ENCODE peak calls at places on chromosome 1, in nine cellular contexts. B is pancreas; N is ovary; A is heart right ventricle; C is neural progenitor cell; E is CD8-positive, alpha-beta memory T cell; P is lung; X is PC-3; F is hepatocyte. S is an unnamed sample.

GRCh38 chr1:154478639-154479038 is 23.4 kb upstream of the TDRD10 start:
- DNase-seq in B (no peak), N (no peak), A (no peak), C (no peak), E (no peak), P (no peak), X (peak; percentile 73), F (peak; percentile 37), S (no peak)

GRCh38 chr1:6280761-6281451 is 20.0 kb upstream of the GPR153 start:
- DNase-seq in B (no peak), N (peak; percentile 31), A (no peak), C (peak; percentile 76), E (no peak), P (peak; percentile 41), X (no peak), F (no peak), S (no peak)

GRCh38 chr1:168050880-168051279 is 85.8 kb downstream of the GPR161 start:
- DNase-seq in B (no peak), N (no peak), A (no peak), C (no peak), E (no peak), P (no peak), X (no peak), F (no peak), S (no peak)

GRCh38 chr1:65278344-65279091 is 30.8 kb upstream of the DNAJC6 start:
- DNase-seq in B (no peak), N (no peak), A (no peak), C (peak; percentile 13), E (no peak), P (no peak), X (no peak), F (no peak), S (no peak)

GRCh38 chr1:170620164-170620563 is 43.8 kb upstream of the PRRX1 start:
- DNase-seq in B (no peak), N (no peak), A (no peak), C (no peak), E (no peak), P (no peak), X (no peak), F (no peak), S (no peak)

GRCh38 chr1:19333587-19334354 is 21.6 kb downstream of the SLC66A1 start:
- DNase-seq in B (no peak), N (no peak), A (no peak), C (no peak), E (no peak), P (no peak), X (peak; percentile 27), F (no peak), S (no peak)

GRCh38 chr1:43881415-43881814 is 52.2 kb upstream of the ARTN start:
- DNase-seq in B (no peak), N (no peak), A (peak; percentile 27), C (peak; percentile 34), E (no peak), P (no peak), X (no peak), F (peak; percentile 45), S (no peak)

GRCh38 chr1:94961994-94962744 is 35.3 kb upstream of the CNN3 start:
- DNase-seq in B (no peak), N (no peak), A (no peak), C (no peak), E (no peak), P (no peak), X (no peak), F (no peak), S (no peak)

GRCh38 chr1:114668784-114669561 is 876 bp downstream of the DENND2C start:
- DNase-seq in B (no peak), N (no peak), A (no peak), C (no peak), E (no peak), P (no peak), X (peak; percentile 76), F (peak; percentile 18), S (no peak)

GRCh38 chr1:111960971-111961370 is 28.5 kb downstream of the KCND3 start:
- DNase-seq in B (no peak), N (no peak), A (no peak), C (no peak), E (no peak), P (no peak), X (no peak), F (no peak), S (no peak)

GRCh38 chr1:183318433-183318832 is 99.7 kb downstream of the NMNAT2 start:
- DNase-seq in B (peak; percentile 75), N (peak; percentile 78), A (peak; percentile 73), C (peak; percentile 61), E (no peak), P (peak; percentile 76), X (peak; percentile 60), F (peak; percentile 87), S (no peak)

GRCh38 chr1:55055084-55055882 is 15.9 kb downstream of the PCSK9 start:
- DNase-seq in B (no peak), N (no peak), A (no peak), C (no peak), E (no peak), P (no peak), X (no peak), F (no peak), S (no peak)

GRCh38 chr1:193212637-193213036 is 26.2 kb upstream of the B3GALT2 start:
- DNase-seq in B (no peak), N (no peak), A (no peak), C (no peak), E (no peak), P (no peak), X (no peak), F (no peak), S (no peak)

GRCh38 chr1:193213998-193214397 is 27.6 kb upstream of the B3GALT2 start:
- DNase-seq in B (no peak), N (no peak), A (no peak), C (no peak), E (no peak), P (no peak), X (no peak), F (no peak), S (no peak)

GRCh38 chr1:193216920-193217319 is 30.5 kb upstream of the B3GALT2 start:
- DNase-seq in B (no peak), N (no peak), A (peak; percentile 38), C (peak; percentile 74), E (no peak), P (no peak), X (no peak), F (no peak), S (no peak)

GRCh38 chr1:193211539-193211938 is 25.1 kb upstream of the B3GALT2 start:
- DNase-seq in B (no peak), N (no peak), A (no peak), C (no peak), E (no peak), P (no peak), X (peak; percentile 87), F (peak; percentile 13), S (no peak)

GRCh38 chr1:193210991-193211390 is 24.6 kb upstream of the B3GALT2 start:
- DNase-seq in B (no peak), N (no peak), A (no peak), C (no peak), E (no peak), P (no peak), X (no peak), F (no peak), S (no peak)
- H3K9me3 ChIP-seq in B (no peaks in the 10 kb centered on the region), N (no peaks in the 10 kb centered on the region), A (no peaks in the 10 kb centered on the region), C (no peaks in the 10 kb centered on the region), E (no peaks in the 10 kb centered on the region), P (no peaks in the 10 kb centered on the region), X (no peaks in the 10 kb centered on the region), F (peaks cover 6% of the 10 kb centered on the region), S (no peaks in the 10 kb centered on the region)

GRCh38 chr1:116091083-116091482 is 20.1 kb upstream of the MAB21L3 start:
- DNase-seq in B (no peak), N (no peak), A (no peak), C (no peak), E (no peak), P (no peak), X (no peak), F (no peak), S (no peak)
- H3K9me3 ChIP-seq in B (no peaks in the 10 kb centered on the region), N (peaks cover 4% of the 10 kb centered on the region), A (peaks cover 28% of the 10 kb centered on the region), C (no peaks in the 10 kb centered on the region), E (peaks cover 4% of the 10 kb centered on the region), P (peaks cover 1% of the 10 kb centered on the region), X (peaks cover 15% of the 10 kb centered on the region), F (peaks cover 12% of the 10 kb centered on the region), S (peaks cover 12% of the 10 kb centered on the region)

DNA sequence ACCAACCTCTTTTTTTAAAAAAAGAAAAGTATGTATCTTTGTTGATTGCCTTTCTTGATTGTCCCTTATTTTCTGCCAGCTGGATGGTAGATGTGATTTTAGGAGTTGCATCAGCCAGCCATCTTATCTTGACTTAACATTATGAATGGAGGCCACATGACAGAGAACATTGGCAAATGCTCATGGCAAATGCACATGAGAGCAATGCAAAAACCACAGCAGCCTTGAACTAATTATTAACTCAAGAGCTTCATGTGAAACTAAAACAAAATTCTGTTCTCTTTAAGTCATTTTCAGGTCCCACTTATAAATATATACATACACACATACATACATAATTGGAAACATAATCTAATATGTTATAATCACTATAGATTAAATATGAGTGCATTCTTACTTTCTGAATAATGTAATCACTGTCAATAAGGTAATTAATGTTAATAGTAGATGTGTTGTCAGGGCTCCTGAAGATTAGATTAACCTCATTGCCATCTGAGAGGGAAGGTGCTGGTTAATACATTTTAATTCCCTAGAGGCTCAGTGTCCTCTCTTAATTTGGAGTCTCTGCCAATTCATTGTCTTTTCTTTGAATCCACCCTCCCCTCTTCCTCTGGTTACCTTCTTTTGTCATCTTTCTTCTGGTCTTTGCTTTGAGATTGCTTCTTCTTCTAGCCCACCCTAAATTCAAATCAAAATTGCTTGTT is 962.2 kb downstream of the ADGRL2 start:
- DNase-seq in B (no peak), N (no peak), A (no peak), C (no peak), E (no peak), P (no peak), X (no peak), F (peak; percentile 4), S (no peak)
- H3K9me3 ChIP-seq in B (no peaks in the 10 kb centered on the region), N (no peaks in the 10 kb centered on the region), A (no peaks in the 10 kb centered on the region), C (no peaks in the 10 kb centered on the region), E (no peaks in the 10 kb centered on the region), P (no peaks in the 10 kb centered on the region), X (no peaks in the 10 kb centered on the region), F (no peaks in the 10 kb centered on the region), S (no peaks in the 10 kb centered on the region)

GRCh38 chr1:180731131-180731530 is 99.3 kb downstream of the XPR1 start:
- DNase-seq in B (no peak), N (no peak), A (no peak), C (no peak), E (no peak), P (no peak), X (no peak), F (no peak), S (no peak)
- H3K9me3 ChIP-seq in B (no peaks in the 10 kb centered on the region), N (no peaks in the 10 kb centered on the region), A (peaks cover 22% of the 10 kb centered on the region), C (peaks cover 20% of the 10 kb centered on the region), E (peaks cover 29% of the 10 kb centered on the region), P (no peaks in the 10 kb centered on the region), X (peaks cover 6% of the 10 kb centered on the region), F (peaks cover 6% of the 10 kb centered on the region), S (peaks cover 18% of the 10 kb centered on the region)

DNA sequence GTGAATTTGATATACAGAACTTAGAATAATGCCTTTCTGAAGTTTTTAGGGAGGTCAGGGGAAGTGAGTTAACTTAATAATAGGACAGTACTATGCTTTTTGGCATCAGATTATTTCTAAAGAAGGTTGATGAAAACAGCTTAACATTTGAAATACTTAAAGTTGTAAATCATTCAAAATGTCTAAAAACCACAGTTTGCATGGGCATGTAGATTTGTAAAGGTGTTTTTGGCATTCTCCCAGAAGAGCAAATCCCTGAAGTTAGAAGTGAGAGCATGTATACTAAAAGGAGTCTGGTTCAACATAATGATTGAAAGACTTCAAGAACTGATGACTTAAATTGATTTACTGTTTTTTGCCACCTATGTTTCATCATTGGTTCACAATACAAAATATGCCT is 6.7 kb downstream of the DR1 start:
- DNase-seq in B (no peak), N (no peak), A (no peak), C (no peak), E (no peak), P (no peak), X (no peak), F (no peak), S (no peak)
- H3K9me3 ChIP-seq in B (no peaks in the 10 kb centered on the region), N (no peaks in the 10 kb centered on the region), A (no peaks in the 10 kb centered on the region), C (no peaks in the 10 kb centered on the region), E (no peaks in the 10 kb centered on the region), P (no peaks in the 10 kb centered on the region), X (no peaks in the 10 kb centered on the region), F (no peaks in the 10 kb centered on the region), S (no peaks in the 10 kb centered on the region)

S was measured in T-helper 17 cell.